ENCODE peak calls at places on chromosome 1, in six cellular contexts. One of them, this sample, is unnamed.
A peak's percentile ranks its signal among the peaks of the same experiment; 100 is the strongest.

GRCh38 chr1:214264196-214264595 is 16.8 kb upstream of the SMYD2 start:
- DNase-seq in heart left ventricle: no peak
- DNase-seq in left lung: no peak
- DNase-seq in GM23338: no peak
- DNase-seq in aorta: no peak
- DNase-seq in iPS DF 6.9: no peak
- DNase-seq in this sample: no peak

GRCh38 chr1:25744140-25744581 is 55.8 kb upstream of the SELENON start:
- DNase-seq in heart left ventricle: peak; percentile 87
- DNase-seq in left lung: no peak
- DNase-seq in GM23338: peak; percentile 75
- DNase-seq in aorta: peak; percentile 77
- DNase-seq in iPS DF 6.9: peak; percentile 39
- DNase-seq in this sample: peak; percentile 54

GRCh38 chr1:62398377-62398776 is 38.5 kb upstream of the USP1 start:
- DNase-seq in heart left ventricle: no peak
- DNase-seq in left lung: no peak
- DNase-seq in GM23338: no peak
- DNase-seq in aorta: no peak
- DNase-seq in iPS DF 6.9: no peak
- DNase-seq in this sample: peak; percentile 70

GRCh38 chr1:178417858-178418257 is 78.9 kb downstream of the CLEC20A start:
- DNase-seq in heart left ventricle: no peak
- DNase-seq in left lung: no peak
- DNase-seq in GM23338: no peak
- DNase-seq in aorta: no peak
- DNase-seq in iPS DF 6.9: no peak
- DNase-seq in this sample: peak; percentile 97

GRCh38 chr1:236699366-236699765 is 13.1 kb downstream of the ACTN2 start:
- DNase-seq in heart left ventricle: no peak
- DNase-seq in left lung: no peak
- DNase-seq in GM23338: no peak
- DNase-seq in aorta: no peak
- DNase-seq in iPS DF 6.9: no peak
- DNase-seq in this sample: no peak

GRCh38 chr1:35715568-35716002 is 3.1 kb downstream of the C1orf216 start:
- DNase-seq in heart left ventricle: peak; percentile 73
- DNase-seq in left lung: peak; percentile 89
- DNase-seq in GM23338: peak; percentile 92
- DNase-seq in aorta: peak; percentile 91
- DNase-seq in iPS DF 6.9: no peak
- DNase-seq in this sample: peak; percentile 65

GRCh38 chr1:224357626-224358124 is 996 bp downstream of the CNIH4 start:
- DNase-seq in heart left ventricle: no peak
- DNase-seq in left lung: no peak
- DNase-seq in GM23338: no peak
- DNase-seq in aorta: no peak
- DNase-seq in iPS DF 6.9: no peak
- DNase-seq in this sample: peak; percentile 45

GRCh38 chr1:182249201-182249676 is 142.4 kb downstream of the GLUL start:
- DNase-seq in heart left ventricle: no peak
- DNase-seq in left lung: peak; percentile 68
- DNase-seq in GM23338: no peak
- DNase-seq in aorta: no peak
- DNase-seq in iPS DF 6.9: no peak
- DNase-seq in this sample: peak; percentile 44

GRCh38 chr1:162541619-162542141 is 19.8 kb upstream of the UAP1 start:
- DNase-seq in heart left ventricle: peak; percentile 51
- DNase-seq in left lung: no peak
- DNase-seq in GM23338: no peak
- DNase-seq in aorta: no peak
- DNase-seq in iPS DF 6.9: no peak
- DNase-seq in this sample: peak; percentile 98

GRCh38 chr1:77829851-77830250 is 50.4 kb downstream of the MIGA1 start:
- DNase-seq in heart left ventricle: no peak
- DNase-seq in left lung: no peak
- DNase-seq in GM23338: no peak
- DNase-seq in aorta: no peak
- DNase-seq in iPS DF 6.9: no peak
- DNase-seq in this sample: no peak

GRCh38 chr1:234368320-234369032 is 4.8 kb upstream of the COA6 start:
- DNase-seq in heart left ventricle: no peak
- DNase-seq in left lung: no peak
- DNase-seq in GM23338: no peak
- DNase-seq in aorta: no peak
- DNase-seq in iPS DF 6.9: no peak
- DNase-seq in this sample: no peak

GRCh38 chr1:961132-961652 is 808 bp downstream of the KLHL17 start:
- DNase-seq in heart left ventricle: no peak
- DNase-seq in left lung: no peak
- DNase-seq in GM23338: no peak
- DNase-seq in aorta: no peak
- DNase-seq in iPS DF 6.9: no peak
- DNase-seq in this sample: no peak

GRCh38 chr1:239912471-239912870 is 179.2 kb upstream of the FMN2 start:
- DNase-seq in heart left ventricle: no peak
- DNase-seq in left lung: no peak
- DNase-seq in GM23338: no peak
- DNase-seq in aorta: no peak
- DNase-seq in iPS DF 6.9: no peak
- DNase-seq in this sample: peak; percentile 2

GRCh38 chr1:241375906-241376305 is 18.9 kb upstream of the RGS7 start:
- DNase-seq in heart left ventricle: no peak
- DNase-seq in left lung: no peak
- DNase-seq in GM23338: no peak
- DNase-seq in aorta: no peak
- DNase-seq in iPS DF 6.9: no peak
- DNase-seq in this sample: no peak

GRCh38 chr1:105492941-105493340 is 1563.5 kb upstream of the PRMT6 start:
- DNase-seq in heart left ventricle: no peak
- DNase-seq in left lung: no peak
- DNase-seq in GM23338: no peak
- DNase-seq in aorta: no peak
- DNase-seq in iPS DF 6.9: no peak
- DNase-seq in this sample: no peak

GRCh38 chr1:22104865-22105437 is 37.9 kb downstream of the WNT4 start:
- DNase-seq in heart left ventricle: no peak
- DNase-seq in left lung: no peak
- DNase-seq in GM23338: no peak
- DNase-seq in aorta: no peak
- DNase-seq in iPS DF 6.9: no peak
- DNase-seq in this sample: no peak

GRCh38 chr1:184535191-184535970 is 148.6 kb downstream of the C1orf21 start:
- DNase-seq in heart left ventricle: no peak
- DNase-seq in left lung: no peak
- DNase-seq in GM23338: no peak
- DNase-seq in aorta: no peak
- DNase-seq in iPS DF 6.9: no peak
- DNase-seq in this sample: no peak

GRCh38 chr1:112515311-112516009 is 6.7 kb downstream of the WNT2B start:
- DNase-seq in heart left ventricle: no peak
- DNase-seq in left lung: no peak
- DNase-seq in GM23338: peak; percentile 61
- DNase-seq in aorta: no peak
- DNase-seq in iPS DF 6.9: no peak
- DNase-seq in this sample: peak; percentile 13

GRCh38 chr1:42669936-42670335 is 11.7 kb downstream of the PPIH start:
- DNase-seq in heart left ventricle: no peak
- DNase-seq in left lung: no peak
- DNase-seq in GM23338: no peak
- DNase-seq in aorta: no peak
- DNase-seq in iPS DF 6.9: no peak
- DNase-seq in this sample: no peak

GRCh38 chr1:59046730-59047157 is 250.2 kb upstream of the FGGY start:
- DNase-seq in heart left ventricle: no peak
- DNase-seq in left lung: no peak
- DNase-seq in GM23338: peak; percentile 21
- DNase-seq in aorta: no peak
- DNase-seq in iPS DF 6.9: no peak
- DNase-seq in this sample: no peak

DNA sequence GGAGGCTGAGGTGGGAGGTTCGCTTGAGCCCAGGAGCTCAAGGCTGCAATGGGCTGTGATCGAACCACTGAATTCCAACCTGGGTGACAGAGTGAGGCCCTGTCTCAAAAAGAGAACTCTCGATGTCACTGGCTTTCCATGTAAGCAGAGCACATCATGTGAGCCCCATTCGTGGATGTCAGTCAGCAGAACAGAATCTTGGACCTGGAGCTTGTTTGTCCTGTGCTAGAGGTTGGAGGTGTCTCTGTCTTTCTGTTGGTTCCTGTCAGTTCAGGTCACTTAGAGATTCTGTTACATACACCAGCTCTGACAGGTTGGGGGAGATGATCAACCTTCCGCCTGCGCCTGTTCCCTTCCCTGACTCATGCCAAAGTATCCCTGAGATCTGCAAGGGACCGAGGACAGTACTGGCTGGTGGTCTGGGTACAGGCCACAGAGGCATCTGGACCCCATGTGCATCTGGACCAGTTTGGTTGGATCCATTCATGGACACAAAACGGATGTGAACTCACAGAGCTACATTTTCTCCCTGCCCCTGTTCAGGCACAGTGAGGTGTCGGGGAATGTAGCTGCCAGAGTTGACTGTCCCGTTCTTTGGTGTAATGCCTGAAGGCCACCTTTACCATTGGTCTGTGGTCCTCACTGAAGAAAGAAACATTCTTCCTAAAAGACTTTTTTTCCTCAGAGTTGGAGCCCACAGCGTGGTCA is 10.0 kb downstream of the ARF1 start:
- DNase-seq in heart left ventricle: no peak
- DNase-seq in left lung: no peak
- DNase-seq in GM23338: no peak
- DNase-seq in aorta: no peak
- DNase-seq in iPS DF 6.9: no peak
- DNase-seq in this sample: no peak
- H3K36me3 ChIP-seq in heart left ventricle: peaks cover 62% of the 10 kb centered on the region
- H3K36me3 ChIP-seq in left lung: no peaks in the 10 kb centered on the region
- H3K36me3 ChIP-seq in GM23338: no peaks in the 10 kb centered on the region
- H3K36me3 ChIP-seq in aorta: peaks cover 3% of the 10 kb centered on the region
- H3K36me3 ChIP-seq in iPS DF 6.9: peaks cover 12% of the 10 kb centered on the region
- H3K36me3 ChIP-seq in this sample: peaks cover 21% of the 10 kb centered on the region

GRCh38 chr1:50420689-50421365 is 2.4 kb downstream of the DMRTA2 start:
- DNase-seq in heart left ventricle: no peak
- DNase-seq in left lung: peak; percentile 71
- DNase-seq in GM23338: peak; percentile 72
- DNase-seq in aorta: no peak
- DNase-seq in iPS DF 6.9: no peak
- DNase-seq in this sample: no peak
- H3K4me3 ChIP-seq in heart left ventricle: no peak overlapping the region
- H3K4me3 ChIP-seq in left lung: no peak overlapping the region
- H3K4me3 ChIP-seq in GM23338: peak overlapping the region; percentile 51
- H3K4me3 ChIP-seq in aorta: no peak overlapping the region
- H3K4me3 ChIP-seq in iPS DF 6.9: peak overlapping the region; percentile 19
- H3K4me3 ChIP-seq in this sample: no peak overlapping the region

DNA sequence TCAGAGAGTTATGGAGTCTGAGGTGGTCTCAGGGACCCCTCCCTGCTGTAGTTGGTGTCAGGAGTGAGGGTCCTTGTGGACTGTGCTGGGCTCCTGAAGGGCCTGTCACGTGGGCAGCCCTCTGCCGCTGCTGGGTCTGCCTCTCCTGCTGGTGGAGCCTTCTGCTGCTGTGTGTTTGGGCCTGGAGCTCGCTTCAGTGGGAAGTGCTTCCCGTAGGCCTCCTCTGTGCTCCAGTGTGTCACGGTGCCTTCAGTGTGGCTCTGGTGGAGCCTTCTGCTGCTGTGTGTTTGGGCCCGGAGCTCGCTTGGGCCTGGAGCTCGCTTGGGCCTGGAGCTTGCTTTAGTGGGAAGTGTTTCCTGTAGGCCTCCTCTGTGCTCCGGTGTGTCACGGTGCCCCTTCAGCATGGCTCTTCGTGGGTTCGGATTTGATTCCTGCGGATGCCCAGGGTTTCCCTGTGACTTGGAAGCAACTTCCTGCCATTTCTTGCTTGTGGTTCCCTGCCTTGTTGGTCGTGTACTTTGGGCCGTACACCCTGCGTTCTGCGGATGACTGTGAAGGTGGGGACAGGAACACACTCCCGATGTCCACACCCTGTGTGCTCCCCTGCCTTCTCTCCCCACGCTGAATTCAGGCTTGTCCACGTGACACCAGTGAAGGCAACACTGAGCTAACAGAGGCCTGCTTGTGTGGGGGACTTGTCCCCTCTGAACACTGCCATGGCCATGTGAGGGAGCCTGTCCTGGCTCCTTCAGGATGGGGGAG is 19.5 kb downstream of the C1orf174 start:
- DNase-seq in heart left ventricle: no peak
- DNase-seq in left lung: peak; percentile 31
- DNase-seq in GM23338: no peak
- DNase-seq in aorta: peak; percentile 46
- DNase-seq in iPS DF 6.9: no peak
- DNase-seq in this sample: no peak
- H3K36me3 ChIP-seq in heart left ventricle: peaks cover 53% of the 10 kb centered on the region
- H3K36me3 ChIP-seq in left lung: no peaks in the 10 kb centered on the region
- H3K36me3 ChIP-seq in GM23338: no peaks in the 10 kb centered on the region
- H3K36me3 ChIP-seq in aorta: peaks cover 4% of the 10 kb centered on the region
- H3K36me3 ChIP-seq in iPS DF 6.9: no peaks in the 10 kb centered on the region
- H3K36me3 ChIP-seq in this sample: no peaks in the 10 kb centered on the region

GRCh38 chr1:202015677-202015952 is 5.2 kb downstream of the ELF3 start:
- DNase-seq in heart left ventricle: no peak
- DNase-seq in left lung: no peak
- DNase-seq in GM23338: no peak
- DNase-seq in aorta: no peak
- DNase-seq in iPS DF 6.9: no peak
- DNase-seq in this sample: no peak
- H3K4me3 ChIP-seq in heart left ventricle: no peak overlapping the region
- H3K4me3 ChIP-seq in left lung: peak overlapping the region; percentile 8
- H3K4me3 ChIP-seq in GM23338: no peak overlapping the region
- H3K4me3 ChIP-seq in aorta: no peak overlapping the region
- H3K4me3 ChIP-seq in iPS DF 6.9: no peak overlapping the region
- H3K4me3 ChIP-seq in this sample: no peak overlapping the region

This sample was measured in bronchial epithelial cell.